ENCODE peak calls at places on chromosomes 12 and 14, in five cellular contexts. One of them, this sample, is unnamed.

GRCh38 chr14:31945074-31945613 is 132.0 kb upstream of the ARHGAP5 start:
- DNase-seq in IMR-90: no peak
- DNase-seq in CD4-positive, alpha-beta T cell: no peak
- DNase-seq in body of pancreas: no peak
- DNase-seq in NB4: no peak
- DNase-seq in this sample: no peak

GRCh38 chr12:5068126-5068525 is 24.4 kb downstream of the KCNA5 start:
- DNase-seq in IMR-90: no peak
- DNase-seq in NB4: no peak
- DNase-seq in body of pancreas: no peak
- DNase-seq in CD4-positive, alpha-beta T cell: no peak
- DNase-seq in this sample: no peak

GRCh38 chr12:64618953-64619590 is 8.8 kb downstream of the RASSF3 start:
- DNase-seq in CD4-positive, alpha-beta T cell: no peak
- DNase-seq in NB4: peak
- DNase-seq in IMR-90: peak
- DNase-seq in body of pancreas: no peak
- DNase-seq in this sample: peak

GRCh38 chr12:99157946-99158345 is 489.6 kb upstream of the GARIN6 start:
- DNase-seq in NB4: no peak
- DNase-seq in body of pancreas: no peak
- DNase-seq in IMR-90: no peak
- DNase-seq in CD4-positive, alpha-beta T cell: no peak
- DNase-seq in this sample: no peak

GRCh38 chr12:96375841-96376249 is 24.4 kb downstream of the CDK17 start:
- DNase-seq in body of pancreas: no peak
- DNase-seq in IMR-90: no peak
- DNase-seq in NB4: no peak
- DNase-seq in CD4-positive, alpha-beta T cell: no peak
- DNase-seq in this sample: no peak

GRCh38 chr12:6312529-6313325 is 2.2 kb downstream of the PLEKHG6 start:
- DNase-seq in body of pancreas: peak
- DNase-seq in IMR-90: no peak
- DNase-seq in NB4: no peak
- DNase-seq in CD4-positive, alpha-beta T cell: no peak
- DNase-seq in this sample: peak

GRCh38 chr12:50597200-50598195 is 92.7 kb downstream of the DIP2B start:
- DNase-seq in body of pancreas: no peak
- DNase-seq in IMR-90: peak
- DNase-seq in CD4-positive, alpha-beta T cell: peak
- DNase-seq in NB4: peak
- DNase-seq in this sample: peak

GRCh38 chr12:26121841-26122680 is 2.8 kb downstream of the BHLHE41 start:
- DNase-seq in IMR-90: peak
- DNase-seq in CD4-positive, alpha-beta T cell: no peak
- DNase-seq in NB4: peak
- DNase-seq in body of pancreas: peak
- DNase-seq in this sample: peak

GRCh38 chr14:94542111-94542810 is 19.0 kb upstream of the SERPINA4 start:
- DNase-seq in NB4: no peak
- DNase-seq in body of pancreas: no peak
- DNase-seq in IMR-90: peak
- DNase-seq in CD4-positive, alpha-beta T cell: no peak
- DNase-seq in this sample: peak

GRCh38 chr12:115354007-115354452 is 670.1 kb upstream of the TBX3 start:
- DNase-seq in NB4: peak
- DNase-seq in IMR-90: peak
- DNase-seq in body of pancreas: peak
- DNase-seq in CD4-positive, alpha-beta T cell: no peak
- DNase-seq in this sample: peak

GRCh38 chr12:92971869-92972524 is 42.9 kb upstream of the EEA1 start:
- DNase-seq in NB4: no peak
- DNase-seq in CD4-positive, alpha-beta T cell: no peak
- DNase-seq in IMR-90: peak
- DNase-seq in body of pancreas: no peak
- DNase-seq in this sample: peak

GRCh38 chr12:42760550-42760949 is 171.0 kb upstream of the PRICKLE1 start:
- DNase-seq in NB4: no peak
- DNase-seq in IMR-90: no peak
- DNase-seq in body of pancreas: no peak
- DNase-seq in CD4-positive, alpha-beta T cell: no peak
- DNase-seq in this sample: no peak

GRCh38 chr12:119959435-119959834 is 29.6 kb upstream of the BICDL1 start:
- DNase-seq in NB4: no peak
- DNase-seq in IMR-90: no peak
- DNase-seq in CD4-positive, alpha-beta T cell: no peak
- DNase-seq in body of pancreas: no peak
- DNase-seq in this sample: no peak

GRCh38 chr12:94074970-94075695 is 73.2 kb upstream of the PLXNC1 start:
- DNase-seq in CD4-positive, alpha-beta T cell: no peak
- DNase-seq in body of pancreas: peak
- DNase-seq in NB4: peak
- DNase-seq in IMR-90: peak
- DNase-seq in this sample: peak

GRCh38 chr12:62749586-62749985 is 185.4 kb downstream of the PPM1H start:
- DNase-seq in IMR-90: no peak
- DNase-seq in body of pancreas: no peak
- DNase-seq in NB4: no peak
- DNase-seq in CD4-positive, alpha-beta T cell: no peak
- DNase-seq in this sample: no peak

GRCh38 chr14:73754911-73755360 is 40.8 kb upstream of the PNMA1 start:
- DNase-seq in NB4: no peak
- DNase-seq in IMR-90: peak
- DNase-seq in CD4-positive, alpha-beta T cell: no peak
- DNase-seq in body of pancreas: peak
- DNase-seq in this sample: peak

GRCh38 chr12:27616356-27617150 is 79.7 kb upstream of the REP15 start:
- DNase-seq in CD4-positive, alpha-beta T cell: no peak
- DNase-seq in NB4: no peak
- DNase-seq in body of pancreas: no peak
- DNase-seq in IMR-90: no peak
- DNase-seq in this sample: peak

GRCh38 chr12:45305904-45306303 is 90.0 kb downstream of the ANO6 start:
- DNase-seq in NB4: no peak
- DNase-seq in body of pancreas: no peak
- DNase-seq in IMR-90: no peak
- DNase-seq in CD4-positive, alpha-beta T cell: no peak
- DNase-seq in this sample: no peak

DNA sequence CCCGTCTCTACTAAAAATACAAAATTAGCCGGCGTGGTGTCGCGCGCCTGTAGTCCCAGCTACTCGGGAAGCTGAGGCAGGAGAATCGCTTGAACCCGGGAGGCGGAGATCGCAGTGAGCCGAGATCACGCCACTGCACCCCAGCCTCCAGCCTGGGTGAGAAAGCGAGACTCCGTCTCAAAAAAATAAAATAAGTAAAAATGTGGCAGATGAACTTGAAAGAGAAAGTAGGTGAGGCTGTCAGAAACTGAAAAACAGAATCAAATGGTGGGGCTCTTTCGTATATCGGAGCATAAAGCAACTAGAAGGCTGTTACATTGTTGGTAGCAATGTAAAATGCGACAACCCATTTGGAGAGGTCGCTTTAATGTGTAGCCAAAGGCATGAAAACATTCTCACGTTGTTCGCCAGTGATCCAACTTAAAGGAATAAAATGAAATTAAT is 767 bp upstream of the CCNT1 start:
- DNase-seq in NB4: peak
- DNase-seq in IMR-90: peak
- DNase-seq in body of pancreas: no peak
- DNase-seq in CD4-positive, alpha-beta T cell: no peak
- DNase-seq in this sample: peak
- TF ChIP-seq CTCF in NB4: no peak
- TF ChIP-seq CTCF in IMR-90: no peak
- TF ChIP-seq CTCF in body of pancreas: no peak
- TF ChIP-seq CTCF in CD4-positive, alpha-beta T cell: no peak
- TF ChIP-seq CTCF in this sample: no peak

GRCh38 chr12:124829708-124830304 is 33.9 kb downstream of the SCARB1 start:
- DNase-seq in IMR-90: no peak
- DNase-seq in body of pancreas: no peak
- DNase-seq in CD4-positive, alpha-beta T cell: no peak
- DNase-seq in NB4: no peak
- DNase-seq in this sample: peak
- TF ChIP-seq CTCF in IMR-90: no peak
- TF ChIP-seq CTCF in body of pancreas: no peak
- TF ChIP-seq CTCF in CD4-positive, alpha-beta T cell: no peak
- TF ChIP-seq CTCF in NB4: no peak
- TF ChIP-seq CTCF in this sample: no peak

GRCh38 chr12:126185025-126185424 is 1119.8 kb downstream of the AACS start:
- DNase-seq in IMR-90: no peak
- DNase-seq in NB4: no peak
- DNase-seq in body of pancreas: peak
- DNase-seq in CD4-positive, alpha-beta T cell: no peak
- DNase-seq in this sample: no peak

GRCh38 chr12:126182619-126183236 is 1117.5 kb downstream of the AACS start:
- DNase-seq in NB4: peak
- DNase-seq in body of pancreas: peak
- DNase-seq in CD4-positive, alpha-beta T cell: no peak
- DNase-seq in IMR-90: no peak
- DNase-seq in this sample: peak
- TF ChIP-seq CTCF in NB4: no peak
- TF ChIP-seq CTCF in body of pancreas: no peak
- TF ChIP-seq CTCF in CD4-positive, alpha-beta T cell: no peak
- TF ChIP-seq CTCF in IMR-90: no peak
- TF ChIP-seq CTCF in this sample: no peak

GRCh38 chr14:104863923-104864266 is 1.2 kb upstream of the CEP170B start:
- DNase-seq in IMR-90: no peak
- DNase-seq in body of pancreas: no peak
- DNase-seq in NB4: no peak
- DNase-seq in CD4-positive, alpha-beta T cell: no peak
- DNase-seq in this sample: no peak
- TF ChIP-seq CTCF in IMR-90: no peak
- TF ChIP-seq CTCF in body of pancreas: no peak
- TF ChIP-seq CTCF in NB4: no peak
- TF ChIP-seq CTCF in CD4-positive, alpha-beta T cell: no peak
- TF ChIP-seq CTCF in this sample: no peak

DNA sequence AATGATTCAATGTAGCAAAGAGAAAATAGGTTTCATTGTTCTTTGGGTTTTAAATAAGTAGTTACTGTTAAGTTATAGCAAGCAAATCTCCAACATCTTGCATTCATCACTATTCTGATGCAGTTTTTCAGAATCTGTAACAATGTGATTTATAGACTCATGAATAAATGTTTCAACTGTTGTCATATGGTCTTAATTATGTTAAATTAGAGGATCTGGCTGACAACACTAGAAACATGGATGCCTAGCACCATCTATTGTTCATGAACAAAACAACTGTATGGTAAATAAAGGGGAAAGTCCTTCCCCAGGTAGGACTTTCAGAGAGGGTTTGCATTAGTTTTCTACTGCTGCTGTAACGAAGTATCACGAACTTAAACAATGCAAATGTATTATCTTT is 167.9 kb downstream of the BCAT1 start:
- DNase-seq in NB4: peak
- DNase-seq in body of pancreas: no peak
- DNase-seq in CD4-positive, alpha-beta T cell: no peak
- DNase-seq in IMR-90: peak
- DNase-seq in this sample: peak
- TF ChIP-seq CTCF in NB4: no peak
- TF ChIP-seq CTCF in body of pancreas: no peak
- TF ChIP-seq CTCF in CD4-positive, alpha-beta T cell: no peak
- TF ChIP-seq CTCF in IMR-90: peak
- TF ChIP-seq CTCF in this sample: no peak

GRCh38 chr12:127923501-127923900 is 343.5 kb upstream of the TMEM132C start:
- DNase-seq in IMR-90: no peak
- DNase-seq in body of pancreas: no peak
- DNase-seq in NB4: no peak
- DNase-seq in CD4-positive, alpha-beta T cell: no peak
- DNase-seq in this sample: no peak

GRCh38 chr12:127928178-127928577 is 338.8 kb upstream of the TMEM132C start:
- DNase-seq in body of pancreas: no peak
- DNase-seq in IMR-90: no peak
- DNase-seq in NB4: no peak
- DNase-seq in CD4-positive, alpha-beta T cell: no peak
- DNase-seq in this sample: no peak

GRCh38 chr12:127929172-127929571 is 337.8 kb upstream of the TMEM132C start:
- DNase-seq in NB4: no peak
- DNase-seq in IMR-90: no peak
- DNase-seq in CD4-positive, alpha-beta T cell: no peak
- DNase-seq in body of pancreas: no peak
- DNase-seq in this sample: no peak

GRCh38 chr12:127928615-127929014 is 338.4 kb upstream of the TMEM132C start:
- DNase-seq in body of pancreas: no peak
- DNase-seq in CD4-positive, alpha-beta T cell: no peak
- DNase-seq in NB4: no peak
- DNase-seq in IMR-90: no peak
- DNase-seq in this sample: no peak

DNA sequence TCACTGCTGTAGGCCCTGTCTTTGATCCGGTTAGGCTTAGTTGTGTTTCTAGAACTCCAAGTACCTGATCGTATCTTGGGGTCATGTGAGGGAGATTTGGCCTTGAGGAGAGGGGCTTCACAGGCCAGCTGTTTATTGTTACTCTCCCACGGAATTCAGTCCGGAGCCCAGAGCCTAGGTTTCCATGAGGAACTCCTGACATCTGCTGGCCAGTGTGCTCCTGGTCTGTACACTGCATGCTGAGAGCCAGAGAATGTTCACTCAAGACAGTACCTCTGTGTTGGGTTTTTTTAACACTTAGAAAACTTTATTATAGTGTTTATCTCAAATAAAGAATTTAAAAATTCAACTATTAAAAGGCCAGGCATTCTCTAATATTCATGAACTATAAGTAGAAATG is 341.0 kb upstream of the TMEM132C start:
- DNase-seq in IMR-90: no peak
- DNase-seq in NB4: no peak
- DNase-seq in CD4-positive, alpha-beta T cell: no peak
- DNase-seq in body of pancreas: no peak
- DNase-seq in this sample: no peak
- TF ChIP-seq CTCF in IMR-90: no peak
- TF ChIP-seq CTCF in NB4: no peak
- TF ChIP-seq CTCF in CD4-positive, alpha-beta T cell: no peak
- TF ChIP-seq CTCF in body of pancreas: no peak
- TF ChIP-seq CTCF in this sample: no peak

GRCh38 chr12:3658327-3659163 is 94.4 kb downstream of the CRACR2A start:
- DNase-seq in CD4-positive, alpha-beta T cell: no peak
- DNase-seq in body of pancreas: peak
- DNase-seq in IMR-90: peak
- DNase-seq in NB4: peak
- DNase-seq in this sample: peak
- TF ChIP-seq CTCF in CD4-positive, alpha-beta T cell: peak
- TF ChIP-seq CTCF in body of pancreas: peak
- TF ChIP-seq CTCF in IMR-90: peak
- TF ChIP-seq CTCF in NB4: peak
- TF ChIP-seq CTCF in this sample: peak

DNA sequence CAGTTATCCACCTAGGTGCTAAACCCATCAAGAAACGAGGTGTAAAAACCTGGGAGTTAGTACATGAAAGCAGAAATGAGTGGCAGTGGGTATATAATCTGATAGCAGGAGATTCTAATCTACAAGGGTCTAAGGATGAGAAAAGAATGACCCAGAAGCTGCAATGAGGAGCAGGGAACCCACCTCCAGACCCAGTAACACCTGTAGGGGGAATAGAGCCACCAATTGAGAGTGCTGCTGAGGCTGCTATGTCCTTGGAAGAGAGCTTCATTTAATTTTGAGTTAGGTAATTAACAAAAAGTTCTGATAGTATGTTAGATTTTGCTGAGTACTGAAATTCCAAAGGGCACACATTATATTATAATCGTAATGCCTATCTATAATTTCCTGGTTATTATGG is 89.8 kb downstream of the KITLG start:
- DNase-seq in body of pancreas: no peak
- DNase-seq in IMR-90: no peak
- DNase-seq in NB4: no peak
- DNase-seq in CD4-positive, alpha-beta T cell: no peak
- DNase-seq in this sample: no peak
- TF ChIP-seq CTCF in body of pancreas: no peak
- TF ChIP-seq CTCF in IMR-90: no peak
- TF ChIP-seq CTCF in NB4: no peak
- TF ChIP-seq CTCF in CD4-positive, alpha-beta T cell: no peak
- TF ChIP-seq CTCF in this sample: no peak

GRCh38 chr12:106976013-106976658 is 10.8 kb downstream of the MTERF2 start:
- DNase-seq in body of pancreas: no peak
- DNase-seq in IMR-90: peak
- DNase-seq in NB4: no peak
- DNase-seq in CD4-positive, alpha-beta T cell: no peak
- DNase-seq in this sample: peak
- TF ChIP-seq CTCF in body of pancreas: no peak
- TF ChIP-seq CTCF in IMR-90: no peak
- TF ChIP-seq CTCF in NB4: no peak
- TF ChIP-seq CTCF in CD4-positive, alpha-beta T cell: no peak
- TF ChIP-seq CTCF in this sample: no peak